ENCODE peak calls at places on chromosome 4, in seven cellular contexts. X, A, L, G, C, O and H are unnamed samples.

GRCh38 chr4:63620271-63620670 is 789.0 kb downstream of the TECRL start:
- DNase-seq in O (no peak), G (no peak), X (no peak), A (no peak), L (no peak), C (no peak), H (no peak)

GRCh38 chr4:10554694-10555093 is 97.5 kb upstream of the ZNF518B start:
- DNase-seq in L (peak), C (no peak), O (peak), X (no peak), G (peak), A (peak), H (no peak)

GRCh38 chr4:185194924-185195632 is 8.7 kb downstream of the CFAP97 start:
- DNase-seq in X (no peak), O (no peak), C (no peak), G (no peak), L (no peak), A (no peak), H (no peak)

GRCh38 chr4:186260117-186260503 is 5.9 kb upstream of the F11 start:
- DNase-seq in C (no peak), O (no peak), G (no peak), A (no peak), X (no peak), L (no peak), H (no peak)

GRCh38 chr4:137610960-137611359 is 78.7 kb upstream of the PCDH18 start:
- DNase-seq in X (no peak), A (no peak), G (no peak), O (no peak), C (no peak), L (peak), H (no peak)

GRCh38 chr4:87353592-87353991 is 30.9 kb upstream of the HSD17B13 start:
- DNase-seq in L (peak), A (no peak), G (peak), X (peak), C (no peak), O (peak), H (no peak)

GRCh38 chr4:53355919-53356521 is 9.8 kb downstream of the SCFD2 start:
- DNase-seq in A (no peak), G (no peak), L (no peak), C (no peak), O (no peak), X (no peak), H (no peak)

GRCh38 chr4:113684534-113685091 is 76.9 kb downstream of the CAMK2D start:
- DNase-seq in A (no peak), X (no peak), O (no peak), L (peak), C (no peak), G (no peak), H (no peak)

GRCh38 chr4:78057600-78058560 is 757 bp downstream of the FRAS1 start:
- DNase-seq in G (peak), L (peak), A (peak), X (peak), C (peak), O (no peak), H (no peak)

GRCh38 chr4:1990348-1990645 is 18.5 kb downstream of the NELFA start:
- DNase-seq in G (no peak), L (no peak), O (no peak), X (no peak), A (no peak), C (no peak), H (no peak)

GRCh38 chr4:147994076-147994475 is 262.2 kb downstream of the ARHGAP10 start:
- DNase-seq in L (no peak), C (no peak), G (no peak), X (no peak), O (no peak), A (peak), H (no peak)

GRCh38 chr4:3486556-3487270 is 23.6 kb downstream of the DOK7 start:
- DNase-seq in C (no peak), X (no peak), G (no peak), L (no peak), A (no peak), O (no peak), H (no peak)

GRCh38 chr4:146981651-146982050 is 36.0 kb upstream of the TTC29 start:
- DNase-seq in A (no peak), O (no peak), G (no peak), X (no peak), L (no peak), C (no peak), H (no peak)

GRCh38 chr4:182495986-182496385 is 252.8 kb downstream of the TENM3 start:
- DNase-seq in O (no peak), C (no peak), A (no peak), G (no peak), L (no peak), X (no peak), H (no peak)

GRCh38 chr4:77538574-77539157 is 67.0 kb upstream of the CXCL13 start:
- DNase-seq in A (peak), G (no peak), C (no peak), X (no peak), O (no peak), L (no peak), H (no peak)

GRCh38 chr4:144174401-144175067 is 34.0 kb upstream of the GYPA start:
- DNase-seq in L (no peak), G (peak), C (no peak), O (no peak), A (peak), X (no peak), H (no peak)

GRCh38 chr4:118682928-118683327 is 2.3 kb upstream of the METTL14 start:
- DNase-seq in X (no peak), C (no peak), A (no peak), L (peak), G (no peak), O (no peak), H (no peak)

GRCh38 chr4:85420831-85421230 is 54.1 kb upstream of the ARHGAP24 start:
- DNase-seq in G (no peak), X (no peak), L (no peak), A (peak), C (no peak), O (no peak), H (no peak)

GRCh38 chr4:160319221-160319867 is 1216.5 kb downstream of the RAPGEF2 start:
- DNase-seq in C (no peak), G (no peak), A (no peak), X (no peak), O (no peak), L (peak), H (no peak)

GRCh38 chr4:110475881-110476818 is at the start of gene ENPEP:
- DNase-seq in G (no peak), L (peak), C (no peak), O (no peak), X (no peak), A (no peak), H (no peak)

GRCh38 chr4:145012841-145013240 is 85.2 kb downstream of the ANAPC10 start:
- DNase-seq in L (no peak), C (no peak), A (peak), G (no peak), O (no peak), X (no peak), H (no peak)

GRCh38 chr4:131054489-131055019 is 1958.6 kb downstream of the C4orf33 start:
- DNase-seq in O (no peak), X (no peak), L (peak), C (no peak), G (no peak), A (no peak), H (no peak)

GRCh38 chr4:16897991-16898827 is at the start of gene LDB2:
- DNase-seq in L (peak), X (no peak), G (no peak), O (no peak), C (peak), A (no peak), H (no peak)

GRCh38 chr4:145939856-145940255 is 1.2 kb upstream of the ZNF827 start:
- DNase-seq in O (no peak), C (no peak), X (no peak), G (no peak), A (no peak), L (no peak), H (no peak)